ENCODE peak calls at places on chromosomes 2 and 18, in six cellular contexts. Q is prostate gland, A is suprapubic skin, J is H1, Z is GM23338, O is stomach. G is an unnamed sample.
A peak's percentile ranks its signal among the peaks of the same experiment; 100 is the strongest.

GRCh38 chr18:53544926-53545325 is 679.5 kb downstream of the MBD2 start:
- DNase-seq in J (no peak), Z (peak; percentile 19), O (no peak), Q (no peak), A (no peak), G (no peak)

GRCh38 chr2:62362561-62362960 is 143.4 kb downstream of the TMEM17 start:
- DNase-seq in Z (peak; percentile 47), O (peak; percentile 48), Q (no peak), A (no peak), J (no peak), G (no peak)

GRCh38 chr18:35861367-35862114 is 110.9 kb upstream of the RMP24 start:
- DNase-seq in O (no peak), J (no peak), Q (no peak), Z (no peak), A (no peak), G (peak; percentile 53)

GRCh38 chr2:66790651-66791181 is 355.8 kb downstream of the MEIS1 start:
- DNase-seq in J (no peak), Z (no peak), Q (no peak), O (no peak), A (no peak), G (no peak)

GRCh38 chr2:96947949-96948348 is 38.4 kb downstream of the FAM178B start:
- DNase-seq in J (no peak), O (no peak), A (no peak), Q (no peak), Z (no peak), G (no peak)

GRCh38 chr2:96503637-96504243 is 1.4 kb downstream of the NEURL3 start:
- DNase-seq in J (no peak), Z (no peak), O (no peak), Q (no peak), A (no peak), G (no peak)

GRCh38 chr18:56473400-56474059 is 164.9 kb downstream of the TXNL1 start:
- DNase-seq in Z (no peak), O (no peak), A (no peak), Q (no peak), J (no peak), G (no peak)

GRCh38 chr2:67879586-67880290 is 183.1 kb downstream of the C1D start:
- DNase-seq in Z (no peak), O (no peak), Q (no peak), J (no peak), A (no peak), G (no peak)

GRCh38 chr2:9312591-9312990 is 106.0 kb downstream of the ASAP2 start:
- DNase-seq in O (no peak), J (no peak), Q (no peak), Z (no peak), A (no peak), G (no peak)

GRCh38 chr2:227415538-227416424 is 28.0 kb upstream of the SCYGR1 start:
- DNase-seq in J (no peak), Z (no peak), O (no peak), Q (no peak), A (no peak), G (no peak)

GRCh38 chr2:84700006-84700405 is 180.9 kb downstream of the TRABD2A start:
- DNase-seq in A (no peak), Q (no peak), J (no peak), O (no peak), Z (no peak), G (peak; percentile 88)

GRCh38 chr2:53964237-53964952 is 6.4 kb downstream of the PSME4 start:
- DNase-seq in Z (no peak), O (no peak), J (no peak), A (no peak), Q (no peak), G (no peak)

GRCh38 chr2:232525796-232526195 is at the start of gene CHRND:
- DNase-seq in J (no peak), Q (no peak), Z (no peak), O (no peak), A (no peak), G (no peak)

GRCh38 chr2:144453039-144453336 is 66.9 kb downstream of the ZEB2 start:
- DNase-seq in A (no peak), Q (no peak), O (no peak), Z (no peak), J (no peak), G (no peak)

GRCh38 chr18:45777393-45777792 is 48.1 kb upstream of the SIGLEC15 start:
- DNase-seq in O (no peak), Z (no peak), A (no peak), J (no peak), Q (no peak), G (no peak)

GRCh38 chr2:242038928-242039341 is 169.4 kb downstream of the RTP5 start:
- DNase-seq in Q (no peak), J (no peak), A (no peak), O (no peak), Z (no peak), G (no peak)

GRCh38 chr2:75570948-75571729 is 10.4 kb upstream of the EVA1A start:
- DNase-seq in J (no peak), A (no peak), Q (no peak), O (no peak), Z (no peak), G (no peak)

GRCh38 chr2:210287301-210287700 is 27.7 kb downstream of the MYL1 start:
- DNase-seq in J (no peak), Q (no peak), Z (peak; percentile 56), O (no peak), A (no peak), G (no peak)

GRCh38 chr2:150484461-150484931 is 3.0 kb downstream of the RND3 start:
- DNase-seq in A (no peak), Q (no peak), O (no peak), Z (no peak), J (no peak), G (no peak)

GRCh38 chr2:235504459-235505200 is 10.8 kb downstream of the AGAP1 start:
- DNase-seq in Z (no peak), O (no peak), A (no peak), Q (no peak), J (no peak), G (no peak)

GRCh38 chr18:58361212-58361611 is 267.7 kb downstream of the ALPK2 start:
- DNase-seq in J (no peak), O (no peak), A (no peak), Z (no peak), Q (no peak), G (peak; percentile 74)

GRCh38 chr2:150391779-150392178 is 95.7 kb downstream of the RND3 start:
- DNase-seq in A (no peak), O (no peak), J (no peak), Q (no peak), Z (no peak), G (no peak)

DNA sequence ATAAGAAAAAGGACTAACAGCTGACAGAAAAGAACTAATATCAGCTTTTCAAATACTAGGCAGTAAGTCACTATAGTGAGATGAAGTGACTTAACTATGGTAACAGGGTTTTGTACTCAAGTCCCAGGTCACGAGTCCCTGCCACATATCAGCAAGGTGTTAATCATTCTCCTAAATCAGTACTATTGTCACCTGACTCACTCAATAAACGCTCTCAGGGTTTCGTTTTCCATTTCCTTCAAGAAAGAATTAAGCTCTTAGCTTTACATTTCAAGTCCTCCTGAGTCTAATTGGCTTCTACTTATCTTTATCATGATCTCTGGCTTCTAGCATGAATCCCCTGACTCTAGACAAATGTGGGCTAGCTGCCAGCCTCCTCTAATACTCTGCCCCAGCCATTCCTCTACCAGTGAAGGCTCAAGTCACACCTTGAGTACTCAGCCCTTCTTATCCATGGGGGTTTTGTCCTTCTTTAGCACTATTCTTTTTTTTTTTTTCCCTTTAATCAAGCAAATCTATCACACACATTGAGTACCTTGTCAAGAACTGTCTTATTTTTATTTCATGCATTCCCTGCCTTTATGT is 20.1 kb downstream of the BUB1 start:
- DNase-seq in J (no peak), A (no peak), Q (no peak), O (peak; percentile 67), Z (no peak), G (no peak)
- TF ChIP-seq POLR2AphosphoS5 in J (no peak), A (no peak), Q (no peak), O (peak; percentile 68), Z (no peak), G (no peak)

GRCh38 chr2:152222975-152223638 is 47.5 kb upstream of the STAM2 start:
- DNase-seq in Z (peak; percentile 5), J (no peak), O (peak; percentile 54), A (no peak), Q (peak; percentile 59), G (no peak)
- TF ChIP-seq POLR2AphosphoS5 in Z (no peak), J (no peak), O (peak; percentile 31), A (no peak), Q (peak; percentile 48), G (no peak)

DNA sequence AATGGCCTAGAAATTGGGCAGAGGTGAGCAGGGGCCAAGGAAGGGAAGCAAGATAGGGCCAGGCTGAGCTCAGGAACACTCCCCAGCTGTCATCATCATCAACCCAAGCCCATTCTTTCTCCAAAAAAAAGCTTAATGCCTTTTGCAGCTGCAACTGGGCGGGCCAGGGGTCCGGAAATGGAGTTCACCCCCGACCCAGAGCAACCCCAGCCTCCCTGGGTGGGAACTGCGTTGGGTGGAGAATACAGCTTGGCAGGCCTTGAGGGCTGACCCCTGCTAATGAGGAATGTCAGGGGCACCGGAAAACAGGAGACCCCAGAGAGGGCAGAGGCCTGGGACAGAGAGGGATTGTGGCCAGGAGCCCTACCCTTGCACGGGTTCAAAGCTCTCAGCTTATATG is 64.8 kb downstream of the TNS1 start:
- DNase-seq in A (no peak), Q (no peak), O (no peak), Z (no peak), J (no peak), G (no peak)
- TF ChIP-seq POLR2AphosphoS5 in A (no peak), Q (no peak), O (no peak), Z (no peak), J (no peak), G (no peak)

DNA sequence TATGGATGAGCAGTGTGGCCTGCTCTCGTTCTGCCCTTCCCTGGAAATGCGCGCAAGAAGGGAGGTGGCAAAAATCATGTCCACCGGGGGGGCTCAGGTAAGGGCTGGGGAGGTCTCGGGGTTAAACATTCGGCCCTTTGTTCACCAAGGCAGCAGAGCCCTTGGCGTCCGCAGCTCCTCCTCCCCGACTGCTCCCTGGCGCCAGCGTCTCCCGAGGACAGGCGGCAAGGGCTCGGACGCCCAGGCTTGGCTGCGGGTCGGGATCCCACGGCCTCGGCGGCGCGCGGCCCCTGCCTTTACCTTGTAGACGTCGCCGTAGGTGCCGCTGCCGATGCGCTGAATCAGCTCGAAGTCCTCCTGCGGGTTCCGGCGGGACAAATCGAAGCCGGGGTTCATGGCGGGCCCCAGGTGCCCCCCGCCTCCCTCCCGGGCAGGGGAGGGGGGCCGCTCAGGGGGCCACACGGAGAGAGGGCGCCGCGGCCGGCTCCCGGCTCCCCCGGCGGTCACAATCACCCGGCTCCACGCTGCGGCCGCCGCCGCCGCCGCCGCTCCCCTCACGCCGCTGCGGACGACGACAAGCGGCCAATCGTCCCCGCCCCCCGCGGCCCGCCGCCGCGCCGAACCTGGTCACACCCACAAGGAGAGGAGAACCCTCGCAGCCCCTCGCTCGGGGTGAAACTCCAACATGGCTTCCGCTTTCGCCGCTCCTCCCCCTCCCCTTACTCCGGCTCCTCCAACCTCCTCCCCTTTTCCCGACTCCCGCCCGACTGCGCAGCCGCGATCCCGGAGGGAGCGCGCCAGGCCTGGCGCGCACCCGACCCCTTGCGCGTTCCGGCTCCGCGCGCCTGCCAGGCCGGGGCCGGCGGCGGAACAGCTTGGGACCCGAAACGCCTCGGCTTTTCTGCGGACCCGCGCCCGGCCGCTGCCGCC is at the start of gene MAP4K3:
- DNase-seq in J (peak; percentile 87), A (peak; percentile 95), Q (peak; percentile 92), O (peak; percentile 93), Z (peak; percentile 98), G (peak; percentile 97)
- TF ChIP-seq POLR2AphosphoS5 in J (peak; percentile 73), A (peak; percentile 1), Q (peak; percentile 70), O (peak; percentile 87), Z (peak; percentile 45), G (peak; percentile 79)

G was measured in esophagus muscularis mucosa.